ENCODE peak calls at places on chromosomes 4 and X, in six cellular contexts. L, F, H, W, J and B are unnamed samples.

GRCh38 chr4:101355767-101356702 is 8.7 kb upstream of the PPP3CA start:
- DNase-seq in L (peak), F (no peak), H (no peak), W (no peak), J (peak), B (no peak)

GRCh38 chrX:100720301-100720700 is 11.6 kb downstream of the SYTL4 start:
- DNase-seq in L (no peak), F (no peak), H (no peak), W (no peak), J (no peak), B (no peak)

GRCh38 chr4:158710814-158711213 is 12.4 kb downstream of the PPID start:
- DNase-seq in L (no peak), F (no peak), H (no peak), W (no peak), J (no peak), B (no peak)

GRCh38 chr4:86091201-86091600 is 268.7 kb downstream of the MAPK10 start:
- DNase-seq in L (no peak), F (no peak), H (no peak), W (no peak), J (no peak), B (no peak)

GRCh38 chr4:127400736-127401346 is 231.9 kb upstream of the INTU start:
- DNase-seq in L (peak), F (peak), H (peak), W (peak), J (peak), B (peak)

GRCh38 chrX:110741213-110741796 is 54.3 kb downstream of the CHRDL1 start:
- DNase-seq in L (no peak), F (no peak), H (no peak), W (no peak), J (no peak), B (no peak)

GRCh38 chr4:169567916-169568315 is 44.5 kb downstream of the NEK1 start:
- DNase-seq in L (no peak), F (no peak), H (no peak), W (no peak), J (no peak), B (no peak)

GRCh38 chr4:75004755-75005668 is 72.1 kb downstream of the PARM1 start:
- DNase-seq in L (no peak), F (no peak), H (peak), W (no peak), J (no peak), B (no peak)

GRCh38 chr4:37661643-37662221 is 24.4 kb downstream of the RELL1 start:
- DNase-seq in L (no peak), F (no peak), H (no peak), W (no peak), J (no peak), B (no peak)

GRCh38 chrX:30504309-30504708 is 73.3 kb downstream of the TASL start:
- DNase-seq in L (no peak), F (no peak), H (no peak), W (no peak), J (peak), B (no peak)

GRCh38 chr4:3408793-3409330 is 32.9 kb upstream of the HGFAC start:
- DNase-seq in L (peak), F (no peak), H (no peak), W (peak), J (no peak), B (no peak)

GRCh38 chr4:158996669-158997074 is 106.2 kb upstream of the RAPGEF2 start:
- DNase-seq in L (no peak), F (no peak), H (no peak), W (no peak), J (peak), B (no peak)

GRCh38 chr4:1026115-1026514 is 14.7 kb downstream of the FGFRL1 start:
- DNase-seq in L (no peak), F (no peak), H (no peak), W (no peak), J (no peak), B (no peak)

GRCh38 chrX:55450259-55450658 is 1.7 kb upstream of the MAGEH1 start:
- DNase-seq in L (peak), F (no peak), H (peak), W (no peak), J (no peak), B (no peak)

GRCh38 chr4:1784789-1785591 is 8.1 kb upstream of the FGFR3 start:
- DNase-seq in L (no peak), F (no peak), H (no peak), W (no peak), J (no peak), B (no peak)

GRCh38 chrX:39258331-39258730 is 457.1 kb downstream of the MID1IP1 start:
- DNase-seq in L (no peak), F (no peak), H (no peak), W (no peak), J (no peak), B (no peak)

GRCh38 chr4:151004222-151004621 is 10.9 kb downstream of the LRBA start:
- DNase-seq in L (no peak), F (no peak), H (no peak), W (no peak), J (peak), B (no peak)

GRCh38 chr4:38659346-38659745 is 4.7 kb upstream of the KLF3 start:
- DNase-seq in L (no peak), F (no peak), H (no peak), W (no peak), J (no peak), B (no peak)

GRCh38 chrX:133468081-133468480 is 52.8 kb upstream of the GPC4 start:
- DNase-seq in L (no peak), F (no peak), H (no peak), W (no peak), J (no peak), B (no peak)

GRCh38 chrX:20374866-20375530 is 108.3 kb upstream of the RPS6KA3 start:
- DNase-seq in L (no peak), F (no peak), H (no peak), W (no peak), J (no peak), B (no peak)

GRCh38 chr4:127975121-127975770 is 10.0 kb downstream of the ABHD18 start:
- DNase-seq in L (no peak), F (no peak), H (no peak), W (no peak), J (no peak), B (no peak)

GRCh38 chr4:26441110-26441509 is 49.2 kb downstream of the CCKAR start:
- DNase-seq in L (peak), F (no peak), H (no peak), W (no peak), J (no peak), B (no peak)

GRCh38 chr4:23034726-23035125 is 342.0 kb downstream of the GBA3 start:
- DNase-seq in L (no peak), F (no peak), H (no peak), W (no peak), J (no peak), B (no peak)

GRCh38 chr4:15325987-15326386 is 101.8 kb upstream of the C1QTNF7 start:
- DNase-seq in L (no peak), F (no peak), H (no peak), W (no peak), J (no peak), B (no peak)

GRCh38 chrX:74449322-74449936 is 28.1 kb downstream of the SLC16A2 start:
- DNase-seq in L (no peak), F (peak), H (peak), W (no peak), J (peak), B (no peak)

GRCh38 chr4:140326395-140326993 is 47.0 kb upstream of the SCOC start:
- DNase-seq in L (peak), F (no peak), H (no peak), W (no peak), J (peak), B (no peak)

GRCh38 chr4:6024450-6024960 is 6.3 kb upstream of the C4orf50 start:
- DNase-seq in L (no peak), F (no peak), H (no peak), W (no peak), J (no peak), B (no peak)

GRCh38 chr4:79209822-79210635 is 115.8 kb downstream of the NAA11 start:
- DNase-seq in L (no peak), F (no peak), H (no peak), W (peak), J (no peak), B (no peak)

GRCh38 chr4:163991268-163991667 is 496.8 kb downstream of the TMA16 start:
- DNase-seq in L (no peak), F (no peak), H (no peak), W (no peak), J (no peak), B (no peak)

GRCh38 chr4:177573487-177573886 is 131.2 kb upstream of the AGA start:
- DNase-seq in L (no peak), F (no peak), H (no peak), W (no peak), J (peak), B (no peak)

GRCh38 chr4:152064753-152065152 is 303.9 kb upstream of the GATB start:
- DNase-seq in L (no peak), F (no peak), H (no peak), W (no peak), J (no peak), B (no peak)

GRCh38 chr4:86934772-86935498 is at the start of gene AFF1:
- DNase-seq in L (peak), F (peak), H (peak), W (peak), J (peak), B (peak)

GRCh38 chr4:122542411-122543236 is 78.2 kb downstream of the IL21 start:
- DNase-seq in L (no peak), F (no peak), H (no peak), W (no peak), J (no peak), B (no peak)

GRCh38 chrX:150165776-150166610 is 197.1 kb upstream of the MAMLD1 start:
- DNase-seq in L (no peak), F (no peak), H (no peak), W (no peak), J (no peak), B (no peak)

GRCh38 chrX:134821370-134821769 is 163.1 kb upstream of the PLAC1 start:
- DNase-seq in L (peak), F (no peak), H (no peak), W (no peak), J (no peak), B (no peak)

DNA sequence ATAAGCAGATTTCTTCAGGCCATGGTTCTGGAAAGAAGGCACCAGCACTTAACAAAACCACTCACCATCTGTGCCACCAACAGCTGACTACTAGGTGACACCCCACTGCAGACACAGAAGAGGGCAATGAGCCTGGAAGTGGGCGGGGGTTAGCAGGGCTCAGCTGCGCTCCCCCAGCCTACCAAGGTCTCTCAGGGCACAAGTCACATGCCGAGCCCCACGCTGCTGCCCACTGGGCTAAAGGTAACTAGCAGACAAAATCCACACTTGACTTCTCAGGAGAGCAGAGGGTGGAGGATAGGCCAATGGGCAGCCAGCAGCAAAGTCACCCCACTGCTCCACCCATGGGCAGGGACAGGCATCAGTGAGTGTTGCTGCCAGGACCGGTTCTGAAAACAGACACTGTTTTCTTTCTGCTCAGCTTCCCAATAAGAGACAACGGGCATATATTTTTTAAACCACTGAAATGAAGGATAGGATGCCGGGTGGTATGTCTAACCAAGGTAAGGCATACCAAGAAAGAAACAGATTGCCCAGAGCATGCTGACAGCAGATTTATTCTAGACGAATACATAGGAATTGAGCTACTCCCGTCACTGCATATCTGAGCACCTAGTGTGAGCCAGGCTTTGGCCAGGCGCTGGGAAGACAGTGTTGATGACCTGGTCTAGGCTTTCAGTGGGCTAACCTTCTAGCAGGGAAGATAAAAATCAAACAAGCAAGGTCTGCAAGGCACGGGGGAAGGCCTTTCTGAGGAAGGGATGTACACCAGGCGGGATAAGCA is 20.1 kb downstream of the ACSL1 start:
- DNase-seq in L (no peak), F (peak), H (peak), W (no peak), J (no peak), B (peak)
- TF ChIP-seq POLR2A in L (no peak), F (no peak), H (peak), W (no peak), J (no peak), B (no peak)

DNA sequence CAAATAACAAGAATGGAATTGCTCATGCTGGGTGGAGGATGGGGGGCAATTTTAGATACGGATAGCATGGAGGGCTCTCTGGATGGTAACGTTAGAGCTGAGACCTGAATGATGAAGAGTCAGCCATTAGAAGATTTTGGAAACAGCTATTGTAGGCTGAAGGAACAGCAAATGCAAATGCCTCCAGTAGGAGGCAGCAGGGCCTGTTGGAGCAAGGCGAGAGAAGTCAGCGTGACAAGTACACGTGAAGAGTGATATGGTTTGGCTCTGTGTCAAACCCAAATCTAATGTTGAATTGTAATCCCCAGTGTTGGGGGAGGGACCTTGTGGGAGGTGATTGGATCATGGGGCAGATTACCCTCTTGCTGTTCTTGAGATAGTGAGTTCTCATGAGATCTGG is 59.3 kb upstream of the SOD3 start:
- DNase-seq in L (no peak), F (no peak), H (no peak), W (no peak), J (peak), B (no peak)
- TF ChIP-seq CTCF in L (no peak), F (no peak), H (no peak), W (no peak), J (peak), B (no peak)

GRCh38 chr4:153222790-153223417 is 18.7 kb downstream of the TRIM2 start:
- DNase-seq in L (peak), F (no peak), H (peak), W (peak), J (no peak), B (no peak)
- TF ChIP-seq POLR2A in L (no peak), F (no peak), H (no peak), W (no peak), J (no peak), B (no peak)

GRCh38 chr4:84474107-84474506 is 25.0 kb downstream of the NKX6-1 start:
- DNase-seq in L (no peak), F (no peak), H (no peak), W (no peak), J (no peak), B (no peak)

GRCh38 chr4:84481077-84481878 is 17.8 kb downstream of the NKX6-1 start:
- DNase-seq in L (no peak), F (no peak), H (no peak), W (no peak), J (no peak), B (no peak)

GRCh38 chr4:84480082-84480481 is 19.0 kb downstream of the NKX6-1 start:
- DNase-seq in L (no peak), F (no peak), H (no peak), W (no peak), J (no peak), B (no peak)

GRCh38 chr4:84479663-84480062 is 19.4 kb downstream of the NKX6-1 start:
- DNase-seq in L (no peak), F (no peak), H (no peak), W (no peak), J (no peak), B (no peak)

GRCh38 chr4:84477738-84478137 is 21.4 kb downstream of the NKX6-1 start:
- DNase-seq in L (no peak), F (no peak), H (no peak), W (no peak), J (no peak), B (no peak)
- TF ChIP-seq CTCF in L (no peak), F (no peak), H (no peak), W (no peak), J (no peak), B (no peak)

GRCh38 chr4:112279882-112280315 is 5.8 kb downstream of the TIFA start:
- DNase-seq in L (no peak), F (no peak), H (no peak), W (no peak), J (no peak), B (no peak)

GRCh38 chr4:112284662-112285411 is 867 bp downstream of the TIFA start:
- DNase-seq in L (peak), F (peak), H (peak), W (no peak), J (no peak), B (no peak)

GRCh38 chr4:112280657-112281056 is 5.0 kb downstream of the TIFA start:
- DNase-seq in L (no peak), F (no peak), H (no peak), W (no peak), J (no peak), B (no peak)

GRCh38 chr4:112284166-112284565 is 1.5 kb downstream of the TIFA start:
- DNase-seq in L (no peak), F (no peak), H (no peak), W (no peak), J (no peak), B (no peak)

GRCh38 chr4:112282860-112283667 is 2.6 kb downstream of the TIFA start:
- DNase-seq in L (no peak), F (no peak), H (no peak), W (no peak), J (no peak), B (no peak)
- TF ChIP-seq POLR2A in L (no peak), F (no peak), H (no peak), W (no peak), J (no peak), B (no peak)

DNA sequence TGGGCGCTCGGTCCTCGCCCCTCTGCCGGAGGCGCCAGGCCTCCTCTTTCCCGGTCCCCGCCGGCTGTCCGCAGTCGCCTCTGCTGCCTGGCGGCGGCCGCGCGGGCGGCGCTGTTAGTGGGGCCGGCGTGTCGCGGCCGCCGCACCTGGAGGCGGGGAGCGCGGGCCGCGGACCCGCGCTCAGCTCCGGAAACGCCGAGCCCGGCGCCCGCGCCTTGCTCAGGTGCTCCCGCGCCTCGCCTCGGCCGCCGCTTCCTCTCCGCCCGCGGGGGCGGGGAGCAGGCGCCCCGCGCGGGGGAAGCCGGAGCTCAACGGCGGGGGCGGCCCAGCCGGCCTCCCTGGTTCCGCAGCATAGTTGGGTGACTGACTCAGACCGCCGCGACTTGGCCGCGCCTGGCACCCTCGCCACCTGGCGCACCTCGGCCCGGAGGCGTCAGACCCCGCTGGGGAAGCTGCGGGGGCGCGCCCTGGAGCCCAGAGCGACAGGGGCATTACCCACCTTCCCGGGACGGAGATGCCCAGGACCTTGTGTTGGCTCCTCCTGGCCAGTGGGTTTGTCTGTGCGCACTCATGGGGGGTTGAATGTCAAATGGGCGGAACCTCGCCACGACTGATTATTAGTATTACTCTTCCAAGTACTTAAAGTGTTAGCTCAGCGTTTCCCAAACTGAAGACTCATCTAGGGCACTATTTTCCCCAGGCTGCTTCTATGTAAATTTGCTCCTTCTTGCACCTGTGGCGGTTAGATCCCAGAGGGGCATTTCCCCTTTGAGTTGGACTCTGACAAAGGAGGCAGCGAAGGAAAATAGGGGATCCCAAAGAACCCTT is at the start of gene ARAP2:
- DNase-seq in L (no peak), F (peak), H (peak), W (peak), J (peak), B (peak)
- TF ChIP-seq CTCF in L (no peak), F (no peak), H (no peak), W (no peak), J (no peak), B (no peak)

GRCh38 chr4:54064317-54065275 is at the start of gene CHIC2:
- DNase-seq in L (peak), F (peak), H (peak), W (peak), J (peak), B (peak)
- TF ChIP-seq POLR2A in L (peak), F (peak), H (peak), W (peak), J (peak), B (peak)